ENCODE peak calls at places on chromosome 13, in four cellular contexts. U is K562, V is HCT116, C is Panc1. H is an unnamed sample.

GRCh38 chr13:48875071-48875470 is 100.6 kb upstream of the FNDC3A start:
- DNase-seq in U (no peak), V (no peak), C (no peak), H (no peak)

GRCh38 chr13:70203661-70204229 is 95.5 kb upstream of the KLHL1 start:
- DNase-seq in U (no peak), V (peak), C (no peak), H (peak)

GRCh38 chr13:76991796-76992547 is at the start of gene CLN5:
- DNase-seq in U (peak), V (peak), C (no peak), H (peak)

GRCh38 chr13:88602786-88603777 is 931.9 kb downstream of the SLITRK5 start:
- DNase-seq in U (no peak), V (no peak), C (no peak), H (no peak)

GRCh38 chr13:71015021-71015420 is 852.0 kb downstream of the DACH1 start:
- DNase-seq in U (no peak), V (no peak), C (no peak), H (no peak)

GRCh38 chr13:43785681-43786471 is 896 bp downstream of the ENOX1 start:
- DNase-seq in U (peak), V (no peak), C (no peak), H (no peak)

GRCh38 chr13:43937839-43938238 is 58.1 kb downstream of the LACC1 start:
- DNase-seq in U (no peak), V (no peak), C (no peak), H (no peak)

GRCh38 chr13:43127827-43128226 is 104.4 kb downstream of the DNAJC15 start:
- DNase-seq in U (no peak), V (no peak), C (no peak), H (no peak)

GRCh38 chr13:112892759-112893569 is 76.0 kb upstream of the MCF2L start:
- DNase-seq in U (no peak), V (no peak), C (no peak), H (peak)

GRCh38 chr13:102276479-102276878 is 125.4 kb downstream of the FGF14 start:
- DNase-seq in U (no peak), V (no peak), C (no peak), H (no peak)

GRCh38 chr13:24293761-24294160 is 15.6 kb upstream of the C1QTNF9 start:
- DNase-seq in U (no peak), V (no peak), C (no peak), H (no peak)

GRCh38 chr13:74068471-74068870 is 65.7 kb downstream of the KLF12 start:
- DNase-seq in U (no peak), V (no peak), C (no peak), H (no peak)

GRCh38 chr13:60009300-60010248 is 154.2 kb downstream of the DIAPH3 start:
- DNase-seq in U (no peak), V (no peak), C (no peak), H (no peak)

GRCh38 chr13:114127473-114128347 is 4.7 kb downstream of the RASA3 start:
- DNase-seq in U (no peak), V (no peak), C (no peak), H (no peak)

GRCh38 chr13:114125589-114125988 is 6.8 kb downstream of the RASA3 start:
- DNase-seq in U (no peak), V (no peak), C (no peak), H (no peak)

GRCh38 chr13:114128624-114129522 is 3.5 kb downstream of the RASA3 start:
- DNase-seq in U (peak), V (peak), C (no peak), H (no peak)

GRCh38 chr13:114128348-114128623 is 4.1 kb downstream of the RASA3 start:
- DNase-seq in U (no peak), V (no peak), C (no peak), H (no peak)

GRCh38 chr13:114126789-114127472 is 5.5 kb downstream of the RASA3 start:
- DNase-seq in U (no peak), V (no peak), C (no peak), H (no peak)
- TF ChIP-seq TCF7L2 in U (no peak), V (no peak), C (no peak), H (no peak)

DNA sequence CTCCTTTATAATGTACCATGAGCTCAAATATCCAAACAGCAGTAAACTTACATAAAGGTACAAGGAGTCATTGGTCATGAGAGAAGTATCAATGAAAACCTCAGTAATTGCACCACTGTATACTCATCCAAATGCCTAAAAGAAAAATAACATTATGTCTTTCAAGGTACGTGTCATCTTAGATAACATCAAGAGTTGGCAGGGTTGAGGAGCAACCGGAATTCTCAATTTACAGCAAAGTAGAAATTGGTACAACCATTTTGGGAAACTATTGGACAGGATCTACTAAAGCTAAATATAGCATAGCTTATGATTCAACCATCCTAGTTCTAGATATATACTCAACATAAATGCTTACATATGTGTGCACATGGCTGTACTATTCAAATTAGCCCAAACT is 502.8 kb downstream of the GPC6 start:
- DNase-seq in U (no peak), V (no peak), C (no peak), H (no peak)
- TF ChIP-seq TCF7L2 in U (no peak), V (no peak), C (no peak), H (no peak)

DNA sequence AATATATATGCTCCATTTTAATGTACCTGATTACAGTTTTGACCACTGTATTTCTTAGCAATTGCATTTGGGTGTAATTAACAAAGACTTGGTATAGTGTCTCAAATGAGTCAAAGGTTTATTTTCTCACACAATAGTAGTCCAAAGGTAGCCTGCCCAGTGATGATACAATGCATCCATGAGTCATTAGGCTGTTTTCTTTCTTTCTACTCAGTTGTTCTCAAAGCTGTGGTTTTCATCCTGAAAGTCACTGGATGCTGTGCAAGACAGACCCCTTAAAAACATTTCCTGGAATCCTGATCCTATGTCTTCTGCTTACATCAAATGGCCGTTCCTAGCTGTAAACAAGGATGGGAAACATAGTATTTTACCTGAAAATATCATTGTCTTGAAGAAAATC is 651.2 kb upstream of the MIR17HG start:
- DNase-seq in U (no peak), V (no peak), C (no peak), H (no peak)
- TF ChIP-seq TCF7L2 in U (no peak), V (no peak), C (no peak), H (no peak)

GRCh38 chr13:35531551-35531950 is 55.1 kb upstream of the MAB21L1 start:
- DNase-seq in U (no peak), V (no peak), C (no peak), H (no peak)

GRCh38 chr13:35527451-35527850 is 51.0 kb upstream of the MAB21L1 start:
- DNase-seq in U (no peak), V (no peak), C (no peak), H (no peak)

GRCh38 chr13:35524192-35524591 is 47.7 kb upstream of the MAB21L1 start:
- DNase-seq in U (no peak), V (no peak), C (no peak), H (no peak)

GRCh38 chr13:35530147-35530546 is 53.7 kb upstream of the MAB21L1 start:
- DNase-seq in U (no peak), V (no peak), C (no peak), H (no peak)

GRCh38 chr13:35526577-35526976 is 50.1 kb upstream of the MAB21L1 start:
- DNase-seq in U (no peak), V (no peak), C (no peak), H (no peak)
- TF ChIP-seq TCF7L2 in U (no peak), V (no peak), C (no peak), H (no peak)

GRCh38 chr13:92530364-92530763 is 696.2 kb upstream of the GPC6 start:
- DNase-seq in U (no peak), V (no peak), C (no peak), H (no peak)
- TF ChIP-seq TCF7L2 in U (no peak), V (no peak), C (no peak), H (no peak)